ENCODE peak calls at places on chromosomes 2 and 18, in four cellular contexts. G is psoas muscle, E is H1, P is heart right ventricle. O is an unnamed sample.

GRCh38 chr2:74488643-74489481 is 6.0 kb downstream of the TTC31 start:
- DNase-seq in G (no peak), E (no peak), P (no peak), O (no peak)

GRCh38 chr18:77948571-77948970 is 698.9 kb downstream of the GALR1 start:
- DNase-seq in G (no peak), E (no peak), P (no peak), O (no peak)

GRCh38 chr2:40403233-40403841 is 48.6 kb downstream of the SLC8A1 start:
- DNase-seq in G (no peak), E (no peak), P (no peak), O (no peak)

GRCh38 chr2:120953843-120954584 is 218.3 kb downstream of the GLI2 start:
- DNase-seq in G (no peak), E (no peak), P (no peak), O (no peak)

GRCh38 chr2:100982431-100982861 is 19.6 kb upstream of the RPL31 start:
- DNase-seq in G (no peak), E (no peak), P (no peak), O (no peak)

GRCh38 chr2:168816369-168816768 is 13.9 kb downstream of the NOSTRIN start:
- DNase-seq in G (no peak), E (no peak), P (no peak), O (no peak)

GRCh38 chr2:10447300-10448207 is 573 bp downstream of the ODC1 start:
- DNase-seq in G (no peak), E (peak; percentile 89), P (no peak), O (no peak)

GRCh38 chr2:47599171-47599570 is 183.8 kb upstream of the MSH6 start:
- DNase-seq in G (no peak), E (no peak), P (no peak), O (no peak)

GRCh38 chr2:241701405-241702154 is at the start of gene ING5:
- DNase-seq in G (peak; percentile 99), E (peak; percentile 98), P (peak; percentile 95), O (peak; percentile 96)

GRCh38 chr2:149389506-149390167 is 59.2 kb downstream of the LYPD6 start:
- DNase-seq in G (no peak), E (no peak), P (no peak), O (no peak)

GRCh38 chr2:183564726-183565125 is 440.5 kb downstream of the NUP35 start:
- DNase-seq in G (no peak), E (no peak), P (no peak), O (no peak)

GRCh38 chr18:49319590-49319989 is 140.9 kb downstream of the DYM start:
- DNase-seq in G (no peak), E (no peak), P (no peak), O (no peak)

GRCh38 chr2:178193823-178194599 is at the start of gene OSBPL6:
- DNase-seq in G (peak; percentile 86), E (peak; percentile 76), P (peak; percentile 72), O (peak; percentile 80)

GRCh38 chr2:186882511-186883071 is 33.6 kb upstream of the ZSWIM2 start:
- DNase-seq in G (no peak), E (no peak), P (peak; percentile 12), O (no peak)

GRCh38 chr2:207156451-207157161 is 9.1 kb downstream of the KLF7 start:
- DNase-seq in G (no peak), E (no peak), P (no peak), O (no peak)

GRCh38 chr2:207157162-207157481 is 8.6 kb downstream of the KLF7 start:
- DNase-seq in G (no peak), E (no peak), P (no peak), O (no peak)

GRCh38 chr2:207155516-207155915 is 10.2 kb downstream of the KLF7 start:
- DNase-seq in G (no peak), E (no peak), P (no peak), O (no peak)

GRCh38 chr2:207154556-207155179 is 11.1 kb downstream of the KLF7 start:
- DNase-seq in G (no peak), E (no peak), P (no peak), O (no peak)

GRCh38 chr2:207156045-207156444 is 9.7 kb downstream of the KLF7 start:
- DNase-seq in G (no peak), E (no peak), P (no peak), O (no peak)
- H3K4me1 ChIP-seq in G (peaks cover 41% of the 10 kb centered on the region), E (peaks cover 45% of the 10 kb centered on the region), P (peaks cover 98% of the 10 kb centered on the region), O (peaks cover 17% of the 10 kb centered on the region)

GRCh38 chr2:25252291-25253152 is 84.1 kb upstream of the POMC start:
- DNase-seq in G (peak; percentile 66), E (peak; percentile 88), P (peak; percentile 66), O (no peak)

GRCh38 chr2:25254961-25255360 is 86.6 kb upstream of the POMC start:
- DNase-seq in G (no peak), E (no peak), P (no peak), O (no peak)

GRCh38 chr2:25251032-25251460 is 82.7 kb upstream of the POMC start:
- DNase-seq in G (no peak), E (no peak), P (no peak), O (no peak)

GRCh38 chr2:25251461-25252273 is 83.3 kb upstream of the POMC start:
- DNase-seq in G (peak; percentile 43), E (peak; percentile 79), P (peak; percentile 63), O (no peak)

GRCh38 chr2:25253153-25253617 is 84.8 kb upstream of the POMC start:
- DNase-seq in G (no peak), E (no peak), P (no peak), O (no peak)
- H3K4me1 ChIP-seq in G (peaks cover 25% of the 10 kb centered on the region), E (peaks cover 22% of the 10 kb centered on the region), P (peaks cover 37% of the 10 kb centered on the region), O (no peaks in the 10 kb centered on the region)

GRCh38 chr2:98485453-98485755 is 40.7 kb downstream of the INPP4A start:
- DNase-seq in G (no peak), E (no peak), P (no peak), O (no peak)

GRCh38 chr2:98487806-98488189 is 43.1 kb downstream of the INPP4A start:
- DNase-seq in G (no peak), E (no peak), P (no peak), O (no peak)

GRCh38 chr2:98487101-98487805 is 42.6 kb downstream of the INPP4A start:
- DNase-seq in G (no peak), E (no peak), P (no peak), O (no peak)

GRCh38 chr2:98484652-98485452 is 40.2 kb downstream of the INPP4A start:
- DNase-seq in G (no peak), E (no peak), P (no peak), O (no peak)

GRCh38 chr2:98486374-98486981 is 41.8 kb downstream of the INPP4A start:
- DNase-seq in G (no peak), E (no peak), P (no peak), O (no peak)
- H3K4me1 ChIP-seq in G (peaks cover 6% of the 10 kb centered on the region), E (peaks cover 16% of the 10 kb centered on the region), P (peaks cover 80% of the 10 kb centered on the region), O (no peaks in the 10 kb centered on the region)

GRCh38 chr18:45049548-45050307 is 369.0 kb downstream of the SETBP1 start:
- DNase-seq in G (no peak), E (no peak), P (no peak), O (no peak)
- H3K4me1 ChIP-seq in G (peaks cover 10% of the 10 kb centered on the region), E (no peaks in the 10 kb centered on the region), P (no peaks in the 10 kb centered on the region), O (no peaks in the 10 kb centered on the region)

DNA sequence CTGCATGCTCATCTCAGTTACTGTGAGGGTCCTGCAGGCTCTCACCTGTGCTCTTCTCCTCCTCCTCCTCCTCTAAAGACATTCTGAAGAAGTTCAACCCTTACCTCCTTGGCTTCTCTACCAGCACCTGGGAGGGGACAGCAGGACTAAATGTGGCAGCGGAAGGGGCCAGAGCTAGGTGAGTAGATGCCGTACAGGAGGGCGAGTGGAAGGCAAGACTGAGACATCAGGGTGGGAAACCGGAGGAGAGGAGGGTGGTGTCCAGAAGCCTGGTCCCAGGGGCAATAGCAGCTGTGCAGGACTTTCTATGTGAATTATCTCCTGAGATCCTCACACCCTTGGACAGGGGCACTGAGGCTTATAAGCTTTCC is 124.9 kb downstream of the PLB1 start:
- DNase-seq in G (no peak), E (no peak), P (no peak), O (no peak)
- H3K4me1 ChIP-seq in G (peaks cover 36% of the 10 kb centered on the region), E (peaks cover 7% of the 10 kb centered on the region), P (peaks cover 40% of the 10 kb centered on the region), O (no peaks in the 10 kb centered on the region)

DNA sequence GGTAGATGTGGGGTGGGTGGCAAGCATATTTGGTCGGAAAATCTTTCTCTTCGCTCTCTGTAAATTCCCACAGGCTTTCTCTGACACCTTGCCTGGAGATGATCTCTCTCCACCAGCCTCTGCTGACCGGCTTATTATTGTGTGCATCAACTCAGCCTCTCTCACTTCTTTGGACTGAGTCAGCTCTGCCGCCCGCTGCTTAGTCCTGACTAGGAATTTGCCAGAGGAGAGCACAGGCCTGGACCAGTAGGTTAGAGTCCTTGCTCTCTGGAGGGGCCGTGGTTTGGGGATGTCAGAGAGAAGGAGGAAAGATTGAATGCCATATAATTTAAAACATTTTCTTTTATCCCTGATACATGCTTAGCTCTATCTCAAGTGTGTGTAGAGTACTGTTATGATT is 242.6 kb upstream of the THSD7B start:
- DNase-seq in G (no peak), E (no peak), P (no peak), O (no peak)
- H3K4me1 ChIP-seq in G (no peaks in the 10 kb centered on the region), E (no peaks in the 10 kb centered on the region), P (no peaks in the 10 kb centered on the region), O (no peaks in the 10 kb centered on the region)

GRCh38 chr2:217937446-217937845 is 65.3 kb downstream of the TNS1 start:
- DNase-seq in G (peak; percentile 33), E (no peak), P (peak; percentile 80), O (no peak)
- H3K4me1 ChIP-seq in G (peaks cover 89% of the 10 kb centered on the region), E (peaks cover 11% of the 10 kb centered on the region), P (peaks cover 98% of the 10 kb centered on the region), O (peaks cover 40% of the 10 kb centered on the region)

DNA sequence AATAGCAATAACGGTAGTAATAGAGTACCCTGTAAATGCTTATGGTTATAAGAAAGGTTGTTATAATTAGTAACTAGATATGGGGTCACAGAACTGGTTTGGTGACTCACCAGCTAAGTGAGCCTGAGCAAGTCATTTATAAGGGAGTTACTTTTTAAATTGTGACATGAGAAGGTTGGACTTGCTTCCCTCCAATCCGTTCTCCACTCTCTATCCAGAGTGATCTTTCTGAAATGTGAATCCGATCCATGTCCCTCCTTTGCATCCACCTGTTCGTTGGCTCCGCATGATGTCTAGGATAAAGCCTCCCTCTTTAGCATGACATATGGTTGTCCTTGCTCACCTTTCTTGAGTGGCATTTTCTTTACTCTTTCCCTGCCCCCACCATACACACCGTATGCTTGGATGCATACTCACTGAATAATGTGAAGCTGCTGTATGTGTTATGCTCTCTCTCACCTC is 83.1 kb downstream of the CDC42EP3 start:
- DNase-seq in G (no peak), E (no peak), P (no peak), O (no peak)
- H3K4me1 ChIP-seq in G (peaks cover 48% of the 10 kb centered on the region), E (peaks cover 8% of the 10 kb centered on the region), P (peaks cover 20% of the 10 kb centered on the region), O (no peaks in the 10 kb centered on the region)

O was measured in breast epithelium.